ENCODE peak calls at places on chromosome 4, in six cellular contexts. S is IMR-90, D is H9, N is mesenchymal stem cell, T is neuronal stem cell, Q is H1. L is an unnamed sample.

GRCh38 chr4:82415922-82416365 is 14.3 kb downstream of the HNRNPDL start:
- DNase-seq in S (no peak), D (no peak), N (no peak), T (peak), Q (no peak), L (no peak)

GRCh38 chr4:10120943-10121567 is 4.5 kb upstream of the WDR1 start:
- DNase-seq in S (no peak), D (no peak), N (no peak), T (no peak), Q (no peak), L (no peak)

GRCh38 chr4:15585331-15585730 is 69.8 kb downstream of the FBXL5 start:
- DNase-seq in S (no peak), D (no peak), N (no peak), T (no peak), Q (no peak), L (no peak)

GRCh38 chr4:8228319-8229250 is 29.5 kb downstream of the SH3TC1 start:
- DNase-seq in S (peak), D (no peak), N (peak), T (no peak), Q (no peak), L (peak)

GRCh38 chr4:25528391-25528790 is 127.3 kb upstream of the SLC34A2 start:
- DNase-seq in S (no peak), D (no peak), N (no peak), T (no peak), Q (no peak), L (no peak)

GRCh38 chr4:8269535-8270417 is at the start of gene HTRA3:
- DNase-seq in S (peak), D (peak), N (peak), T (peak), Q (peak), L (peak)

GRCh38 chr4:89158884-89159503 is 47.7 kb downstream of the TIGD2 start:
- DNase-seq in S (peak), D (no peak), N (peak), T (peak), Q (no peak), L (peak)

GRCh38 chr4:94453534-94453963 is 1.8 kb downstream of the PDLIM5 start:
- DNase-seq in S (no peak), D (no peak), N (peak), T (no peak), Q (no peak), L (no peak)

GRCh38 chr4:34250562-34250961 is 1993.8 kb downstream of the ARAP2 start:
- DNase-seq in S (peak), D (no peak), N (peak), T (no peak), Q (no peak), L (no peak)

GRCh38 chr4:146232131-146232722 is 17.9 kb downstream of the REELD1 start:
- DNase-seq in S (no peak), D (no peak), N (no peak), T (no peak), Q (no peak), L (no peak)

GRCh38 chr4:140130677-140131076 is 23.3 kb downstream of the MAML3 start:
- DNase-seq in S (peak), D (no peak), N (no peak), T (no peak), Q (no peak), L (peak)

GRCh38 chr4:152591361-152591760 is 55.5 kb upstream of the FBXW7 start:
- DNase-seq in S (peak), D (peak), N (peak), T (peak), Q (peak), L (peak)

GRCh38 chr4:152587127-152587526 is 51.2 kb upstream of the FBXW7 start:
- DNase-seq in S (no peak), D (no peak), N (no peak), T (no peak), Q (no peak), L (no peak)

GRCh38 chr4:152591876-152592275 is 56.0 kb upstream of the FBXW7 start:
- DNase-seq in S (no peak), D (no peak), N (no peak), T (no peak), Q (no peak), L (no peak)

GRCh38 chr4:152588869-152589268 is 53.0 kb upstream of the FBXW7 start:
- DNase-seq in S (no peak), D (no peak), N (no peak), T (no peak), Q (no peak), L (no peak)

DNA sequence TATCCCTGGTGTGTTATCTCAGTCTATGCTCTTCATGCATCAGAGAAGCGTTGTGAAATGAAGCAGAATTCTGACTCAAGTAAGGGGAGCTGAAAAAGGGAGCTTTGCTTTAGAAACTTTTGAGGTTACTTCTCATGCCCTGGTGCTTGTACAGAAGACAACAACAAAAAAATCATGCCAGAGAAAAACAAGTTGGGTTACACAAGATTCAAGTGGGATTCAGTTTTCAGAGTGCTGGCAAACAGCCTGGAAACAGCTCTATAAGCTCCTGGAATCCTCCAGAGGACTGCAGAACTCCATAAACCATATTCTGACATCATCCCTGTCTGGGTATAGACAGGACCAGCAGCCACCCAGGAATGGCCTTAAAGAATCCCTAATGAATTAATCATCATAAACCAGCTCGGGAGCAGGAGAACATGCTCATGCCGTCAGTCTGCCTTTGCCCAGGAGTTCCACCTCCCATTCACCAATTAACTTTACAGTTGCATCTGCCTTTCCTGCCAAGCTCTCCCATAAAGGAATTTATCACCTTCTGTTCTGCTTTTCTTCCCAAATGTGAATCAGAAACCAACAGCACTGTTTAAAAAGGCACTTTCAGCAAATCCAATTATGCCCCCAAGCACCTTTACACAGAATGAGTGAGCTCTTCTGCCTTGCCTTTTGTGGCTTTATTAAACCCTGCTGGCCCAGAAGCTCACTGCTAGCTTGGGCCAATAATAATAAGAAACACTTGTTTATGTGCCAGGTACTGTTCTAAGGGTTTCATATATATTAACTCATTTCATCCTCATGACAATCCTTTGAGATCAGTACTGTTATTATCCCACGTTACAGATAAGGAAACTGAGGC is 54.5 kb upstream of the FBXW7 start:
- DNase-seq in S (peak), D (no peak), N (peak), T (no peak), Q (no peak), L (peak)
- H2AFZ ChIP-seq in S (no peak), D (no peak), N (no peak), T (no peak), Q (no peak), L (no peak)

GRCh38 chr4:111650553-111651183 is 494.6 kb upstream of the FAM241A start:
- DNase-seq in S (no peak), D (no peak), N (no peak), T (no peak), Q (no peak), L (no peak)
- H3K4ac ChIP-seq in S (no peak), D (no peak), N (no peak), T (no peak), Q (no peak), L (no peak)

GRCh38 chr4:85147481-85148076 is 181.1 kb upstream of the WDFY3 start:
- DNase-seq in S (peak), D (peak), N (peak), T (peak), Q (no peak), L (peak)
- H2AFZ ChIP-seq in S (no peak), D (no peak), N (no peak), T (no peak), Q (no peak), L (no peak)

DNA sequence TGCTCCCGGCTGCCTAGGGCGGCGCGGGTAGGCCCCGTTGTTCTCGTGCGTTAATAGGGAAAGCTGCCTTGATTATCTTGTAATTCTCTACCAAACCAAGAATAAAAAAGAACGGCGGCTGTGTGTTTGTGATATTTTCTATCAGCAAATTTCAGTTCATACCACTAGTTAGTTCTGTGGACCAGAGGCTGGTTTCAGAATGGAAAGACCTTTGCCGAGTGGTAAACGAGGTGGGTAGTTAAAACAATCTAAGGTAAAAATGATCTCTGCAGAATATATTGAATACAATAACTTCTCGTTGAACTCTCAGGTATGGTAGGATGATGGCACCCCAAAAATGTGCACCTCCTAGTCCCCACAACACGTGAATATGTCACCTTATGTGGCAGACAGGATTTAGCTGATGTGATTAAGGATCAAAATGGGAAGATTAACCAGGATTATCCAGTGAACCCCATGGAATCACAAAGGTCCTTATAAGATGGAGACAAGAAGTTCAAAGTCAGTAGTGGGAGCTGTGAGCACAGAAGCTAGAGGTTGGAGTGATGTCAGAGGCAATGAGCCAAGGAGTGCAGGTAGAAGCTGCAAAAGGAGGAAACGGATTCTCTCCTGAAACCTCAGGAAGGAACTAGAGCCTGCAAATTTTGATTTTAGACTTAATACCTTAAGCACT is 574 bp upstream of the CFAP97 start:
- DNase-seq in S (peak), D (no peak), N (no peak), T (no peak), Q (no peak), L (no peak)
- H3K4ac ChIP-seq in S (no peak), D (no peak), N (no peak), T (no peak), Q (no peak), L (peak)

GRCh38 chr4:37682701-37683401 is 3.3 kb downstream of the RELL1 start:
- DNase-seq in S (no peak), D (no peak), N (peak), T (no peak), Q (no peak), L (peak)
- H2AFZ ChIP-seq in S (no peak), D (no peak), N (no peak), T (no peak), Q (no peak), L (no peak)

DNA sequence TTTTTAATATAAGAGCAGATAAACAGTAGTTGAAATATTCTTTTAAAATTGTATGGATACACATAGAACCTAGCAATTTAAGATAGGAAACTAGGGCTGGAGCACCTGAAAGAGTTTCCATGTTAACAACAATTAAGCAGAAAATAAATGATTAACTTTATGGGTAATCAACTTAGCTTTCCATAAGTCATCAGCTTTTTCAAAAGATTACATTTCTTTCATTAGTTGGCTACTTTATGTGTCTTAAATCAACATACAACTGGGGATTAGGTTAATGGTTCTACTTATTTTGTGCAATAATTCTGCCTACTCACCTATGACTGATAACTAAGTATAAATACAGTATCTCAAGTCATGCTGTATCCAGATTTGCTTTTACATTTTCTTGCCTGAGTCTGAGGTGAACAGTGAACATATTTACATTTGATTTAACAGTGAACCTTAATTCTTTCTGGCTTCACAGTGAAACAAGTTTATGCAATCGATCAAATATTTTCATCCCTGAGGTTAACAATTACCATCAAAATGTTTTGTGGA is at the start of gene ANXA10:
- DNase-seq in S (no peak), D (no peak), N (no peak), T (no peak), Q (no peak), L (no peak)
- H3K4ac ChIP-seq in S (no peak), D (no peak), N (no peak), T (no peak), Q (no peak), L (no peak)

DNA sequence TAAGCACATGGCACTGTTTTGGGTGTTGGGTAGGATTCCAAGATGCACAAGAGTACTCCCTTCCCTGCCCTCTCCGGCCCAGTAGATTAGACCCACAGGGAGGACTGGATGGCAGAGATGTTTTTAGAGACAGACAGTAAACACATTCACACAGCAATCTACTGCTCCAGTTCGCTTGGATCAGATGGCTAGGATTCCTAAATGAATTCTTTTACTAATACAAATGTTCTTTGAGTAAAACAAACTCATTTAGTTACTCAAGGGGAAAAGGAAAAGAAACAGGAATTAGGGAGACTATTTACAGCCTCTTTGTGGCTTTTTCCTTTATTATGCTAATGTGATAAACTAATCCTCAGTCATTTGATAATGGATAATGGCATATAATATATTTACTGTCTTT is 5.9 kb downstream of the SNX25 start:
- DNase-seq in S (peak), D (no peak), N (no peak), T (no peak), Q (no peak), L (peak)
- H2AFZ ChIP-seq in S (no peak), D (no peak), N (no peak), T (no peak), Q (no peak), L (no peak)

GRCh38 chr4:182145360-182145905 is 97.8 kb upstream of the TENM3 start:
- DNase-seq in S (no peak), D (no peak), N (no peak), T (no peak), Q (no peak), L (peak)
- H3K4ac ChIP-seq in S (no peak), D (no peak), N (no peak), T (no peak), Q (no peak), L (peak)

L was measured in trophoblast cell.